ENCODE peak calls at places on chromosomes 5 and 9, in four cellular contexts. I, L, V and F are unnamed samples.

GRCh38 chr9:38328765-38329164 is 63.7 kb upstream of the ALDH1B1 start:
- DNase-seq in V (no peak), I (no peak), L (no peak), F (no peak)

GRCh38 chr5:79842006-79842881 is 148.8 kb downstream of the MTX3 start:
- DNase-seq in V (no peak), L (no peak), I (no peak), F (no peak)

GRCh38 chr9:87643778-87644570 is 81.9 kb upstream of the CTSL start:
- DNase-seq in V (no peak), L (no peak), I (no peak), F (no peak)

GRCh38 chr5:181221105-181221791 is 1.8 kb upstream of the TRIM41 start:
- DNase-seq in V (no peak), I (no peak), L (peak), F (no peak)

GRCh38 chr5:16345454-16345853 is 120.1 kb downstream of the ZNF622 start:
- DNase-seq in I (no peak), V (no peak), L (peak), F (no peak)

GRCh38 chr5:132813599-132814440 is 718 bp downstream of the SOWAHA start:
- DNase-seq in V (peak), I (no peak), L (peak), F (no peak)

GRCh38 chr5:171984748-171985419 is 21.6 kb downstream of the FBXW11 start:
- DNase-seq in V (no peak), I (peak), L (peak), F (no peak)

GRCh38 chr5:124007675-124008398 is 495.9 kb downstream of the CSNK1G3 start:
- DNase-seq in I (no peak), L (peak), V (no peak), F (no peak)

GRCh38 chr9:17216011-17216410 is 81.2 kb downstream of the CNTLN start:
- DNase-seq in I (no peak), V (no peak), L (peak), F (no peak)

GRCh38 chr5:100901851-100902341 is 1.2 kb downstream of the ST8SIA4 start:
- DNase-seq in V (peak), I (no peak), L (peak), F (no peak)

GRCh38 chr9:33289936-33290246 is 425 bp upstream of the NFX1 start:
- DNase-seq in L (no peak), I (no peak), V (no peak), F (no peak)

GRCh38 chr9:33290247-33290993 is at the start of gene NFX1:
- DNase-seq in L (peak), V (peak), I (peak), F (peak)

GRCh38 chr9:33288828-33289483 is 1.4 kb upstream of the NFX1 start:
- DNase-seq in I (no peak), L (no peak), V (no peak), F (no peak)

GRCh38 chr9:33289501-33289900 is 815 bp upstream of the NFX1 start:
- DNase-seq in I (no peak), L (no peak), V (no peak), F (no peak)

GRCh38 chr9:33290994-33291397 is 680 bp downstream of the NFX1 start:
- DNase-seq in I (peak), V (no peak), L (peak), F (no peak)
- TF ChIP-seq CTCF in I (no peak), V (no peak), L (peak), F (no peak)

GRCh38 chr9:36363448-36363847 is 36.6 kb downstream of the RNF38 start:
- DNase-seq in L (no peak), V (no peak), I (no peak), F (no peak)

GRCh38 chr9:36357639-36358038 is 42.4 kb downstream of the RNF38 start:
- DNase-seq in V (no peak), I (no peak), L (no peak), F (no peak)

DNA sequence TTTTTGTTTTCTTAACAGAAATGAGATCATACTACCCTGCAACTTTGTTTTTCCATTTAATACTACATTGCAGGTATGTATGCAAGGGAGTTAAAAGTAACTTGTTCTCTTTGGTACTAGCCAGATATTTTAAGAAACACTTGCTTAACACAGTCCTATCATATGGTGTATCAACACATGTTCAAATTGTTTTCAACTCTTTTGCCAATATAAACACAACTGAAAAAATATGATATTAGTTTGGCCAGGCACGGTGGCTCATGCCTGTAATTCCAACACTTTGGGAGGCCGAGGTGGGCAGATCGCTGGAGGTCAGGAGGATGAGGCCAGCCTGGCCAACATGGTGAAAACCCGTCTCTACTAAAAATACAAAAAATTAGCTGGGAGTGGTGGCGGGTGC is 41.6 kb downstream of the RNF38 start:
- DNase-seq in L (no peak), V (no peak), I (no peak), F (no peak)
- H3K4me3 ChIP-seq in L (no peak), V (no peak), I (no peak), F (no peak)

DNA sequence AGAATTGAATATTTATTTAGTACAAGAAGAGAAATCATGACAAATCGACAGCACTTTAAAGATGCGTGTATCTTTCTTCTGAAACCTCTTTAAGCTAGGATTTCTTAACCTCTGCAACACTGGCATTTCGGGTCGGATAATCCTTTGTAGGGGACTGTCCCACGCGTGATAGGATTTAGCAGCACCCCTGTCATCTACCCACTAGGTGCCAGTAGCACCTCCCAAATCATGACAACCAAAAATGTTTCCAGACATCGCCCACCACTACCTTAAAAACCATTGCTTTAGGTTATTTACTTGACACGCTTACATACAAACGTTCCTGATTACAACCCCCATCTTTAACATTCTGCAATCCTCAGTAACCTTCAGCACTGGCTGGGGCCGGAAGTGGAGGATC is 223.1 kb downstream of the TRIM32 start:
- DNase-seq in V (no peak), L (no peak), I (no peak), F (no peak)
- TF ChIP-seq CTCF in V (no peak), L (no peak), I (no peak), F (no peak)

GRCh38 chr5:42810905-42811590 is 644 bp downstream of the SELENOP start:
- DNase-seq in L (no peak), I (no peak), V (no peak), F (no peak)
- H3K4me3 ChIP-seq in L (peak), I (no peak), V (peak), F (no peak)

GRCh38 chr5:157354825-157355224 is 88.9 kb downstream of the CYFIP2 start:
- DNase-seq in I (no peak), V (no peak), L (peak), F (no peak)
- TF ChIP-seq CTCF in I (peak), V (no peak), L (peak), F (peak)